ENCODE peak calls at places on chromosomes 2 and 18, in eight cellular contexts. I, Z, O, M, L, X, E and C are unnamed samples.

GRCh38 chr2:234699456-234699855 is 202.6 kb upstream of the ARL4C start:
- DNase-seq in I (no peak), Z (no peak), O (no peak), M (no peak), L (no peak), X (no peak), E (no peak), C (peak)

GRCh38 chr18:34659579-34660517 is 50.2 kb upstream of the DTNA start:
- DNase-seq in I (peak), Z (peak), O (peak), M (peak), L (peak), X (peak), E (peak), C (no peak)

GRCh38 chr2:24984912-24985311 is 13.2 kb upstream of the DNAJC27 start:
- DNase-seq in I (no peak), Z (no peak), O (peak), M (peak), L (no peak), X (no peak), E (no peak), C (no peak)

GRCh38 chr2:171069286-171069956 is 91.3 kb downstream of the TLK1 start:
- DNase-seq in I (no peak), Z (no peak), O (no peak), M (no peak), L (no peak), X (peak), E (no peak), C (no peak)

GRCh38 chr18:50340078-50340477 is 34.8 kb upstream of the SKA1 start:
- DNase-seq in I (no peak), Z (no peak), O (no peak), M (peak), L (peak), X (no peak), E (no peak), C (no peak)

GRCh38 chr2:16168506-16169264 is 228.3 kb downstream of the MYCN start:
- DNase-seq in I (no peak), Z (no peak), O (peak), M (no peak), L (no peak), X (no peak), E (no peak), C (peak)

GRCh38 chr2:66854304-66854703 is 419.4 kb downstream of the MEIS1 start:
- DNase-seq in I (no peak), Z (no peak), O (no peak), M (no peak), L (no peak), X (no peak), E (no peak), C (no peak)

GRCh38 chr2:98458207-98458606 is 13.5 kb downstream of the INPP4A start:
- DNase-seq in I (no peak), Z (no peak), O (no peak), M (no peak), L (no peak), X (peak), E (no peak), C (no peak)

GRCh38 chr2:175001546-175001945 is 3.6 kb downstream of the CHN1 start:
- DNase-seq in I (no peak), Z (no peak), O (no peak), M (no peak), L (no peak), X (no peak), E (no peak), C (no peak)

GRCh38 chr2:165804719-165805118 is 10.7 kb upstream of the GALNT3 start:
- DNase-seq in I (no peak), Z (no peak), O (no peak), M (no peak), L (no peak), X (no peak), E (no peak), C (no peak)

GRCh38 chr2:232802096-232802495 is 25.7 kb upstream of the KCNJ13 start:
- DNase-seq in I (no peak), Z (no peak), O (no peak), M (no peak), L (no peak), X (no peak), E (no peak), C (no peak)

GRCh38 chr2:175855794-175856453 is 146.1 kb downstream of the LNPK start:
- DNase-seq in I (no peak), Z (no peak), O (no peak), M (no peak), L (no peak), X (peak), E (peak), C (no peak)

GRCh38 chr2:43358688-43359201 is 132.3 kb upstream of the ZFP36L2 start:
- DNase-seq in I (no peak), Z (no peak), O (no peak), M (no peak), L (no peak), X (no peak), E (no peak), C (no peak)

GRCh38 chr2:216210711-216211131 is 101.6 kb downstream of the XRCC5 start:
- DNase-seq in I (peak), Z (no peak), O (no peak), M (no peak), L (no peak), X (no peak), E (no peak), C (no peak)

GRCh38 chr2:168935810-168936581 is 34.9 kb downstream of the G6PC2 start:
- DNase-seq in I (no peak), Z (no peak), O (no peak), M (no peak), L (no peak), X (peak), E (no peak), C (no peak)

GRCh38 chr18:67669993-67670671 is 153.6 kb upstream of the DSEL start:
- DNase-seq in I (no peak), Z (no peak), O (no peak), M (no peak), L (no peak), X (peak), E (no peak), C (no peak)

GRCh38 chr2:84904717-84905174 is 710 bp upstream of the TMSB10 start:
- DNase-seq in I (no peak), Z (peak), O (peak), M (peak), L (peak), X (peak), E (peak), C (no peak)

GRCh38 chr2:232310690-232311089 is 67.9 kb upstream of the ALPP start:
- DNase-seq in I (no peak), Z (no peak), O (no peak), M (no peak), L (no peak), X (no peak), E (no peak), C (no peak)

GRCh38 chr2:218030409-218031195 is 27.8 kb upstream of the TNS1 start:
- DNase-seq in I (no peak), Z (no peak), O (no peak), M (no peak), L (no peak), X (no peak), E (no peak), C (no peak)

GRCh38 chr18:55501594-55502345 is 86.2 kb downstream of the TCF4 start:
- DNase-seq in I (no peak), Z (no peak), O (no peak), M (no peak), L (no peak), X (no peak), E (no peak), C (no peak)

GRCh38 chr2:10530607-10531239 is 82.6 kb upstream of the ODC1 start:
- DNase-seq in I (no peak), Z (no peak), O (no peak), M (no peak), L (no peak), X (no peak), E (no peak), C (no peak)

GRCh38 chr18:26429535-26429934 is 118.8 kb downstream of the KCTD1 start:
- DNase-seq in I (no peak), Z (no peak), O (no peak), M (peak), L (no peak), X (peak), E (no peak), C (no peak)

GRCh38 chr2:3285901-3286645 is 91.5 kb downstream of the EIPR1 start:
- DNase-seq in I (no peak), Z (no peak), O (no peak), M (no peak), L (no peak), X (no peak), E (no peak), C (no peak)

GRCh38 chr2:135744761-135745314 is 3.2 kb downstream of the UBXN4 start:
- DNase-seq in I (peak), Z (no peak), O (no peak), M (no peak), L (no peak), X (peak), E (no peak), C (no peak)

GRCh38 chr18:23668731-23669130 is 6.0 kb upstream of the ANKRD29 start:
- DNase-seq in I (no peak), Z (no peak), O (no peak), M (no peak), L (no peak), X (no peak), E (no peak), C (no peak)

GRCh38 chr2:102392096-102392495 is 30.9 kb upstream of the IL18RAP start:
- DNase-seq in I (no peak), Z (no peak), O (no peak), M (no peak), L (no peak), X (no peak), E (no peak), C (no peak)
- TF ChIP-seq CTCF in I (no peak), Z (no peak), O (no peak), M (no peak), L (no peak), X (no peak), E (no peak), C (no peak)

DNA sequence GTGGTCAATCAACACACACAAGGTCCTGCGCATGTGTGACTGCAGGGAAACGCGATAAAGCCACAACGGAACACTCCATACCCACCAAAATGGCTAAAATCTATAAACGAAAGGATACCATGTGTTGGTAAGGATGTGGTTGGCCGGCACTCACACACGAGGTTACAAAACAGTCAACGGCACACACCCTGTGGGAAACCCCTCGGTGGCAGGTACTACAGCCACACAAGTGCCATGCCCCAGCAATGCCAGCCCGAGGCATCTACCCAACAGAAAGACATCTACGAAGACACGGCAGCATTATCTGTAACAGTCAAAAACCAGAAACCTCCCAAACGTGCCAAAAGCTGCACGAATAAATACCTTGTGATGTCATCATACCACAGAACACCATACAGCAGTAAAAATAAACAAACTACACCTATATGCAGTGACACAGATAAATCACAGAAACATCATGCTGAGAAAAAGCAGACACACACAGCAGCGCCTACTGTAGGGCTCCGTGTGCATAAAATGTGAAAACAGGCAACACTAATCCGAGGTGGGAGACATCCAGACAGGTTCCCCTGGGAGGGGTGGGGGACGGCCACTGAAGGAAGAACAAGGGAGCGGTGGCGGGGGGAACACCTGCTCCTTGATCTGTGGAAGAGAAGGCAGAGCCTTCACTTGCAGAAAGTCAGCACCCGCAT is 36.7 kb downstream of the HDAC4 start:
- DNase-seq in I (no peak), Z (peak), O (no peak), M (no peak), L (no peak), X (no peak), E (no peak), C (no peak)
- TF ChIP-seq CTCF in I (no peak), Z (no peak), O (no peak), M (no peak), L (no peak), X (no peak), E (no peak), C (no peak)

DNA sequence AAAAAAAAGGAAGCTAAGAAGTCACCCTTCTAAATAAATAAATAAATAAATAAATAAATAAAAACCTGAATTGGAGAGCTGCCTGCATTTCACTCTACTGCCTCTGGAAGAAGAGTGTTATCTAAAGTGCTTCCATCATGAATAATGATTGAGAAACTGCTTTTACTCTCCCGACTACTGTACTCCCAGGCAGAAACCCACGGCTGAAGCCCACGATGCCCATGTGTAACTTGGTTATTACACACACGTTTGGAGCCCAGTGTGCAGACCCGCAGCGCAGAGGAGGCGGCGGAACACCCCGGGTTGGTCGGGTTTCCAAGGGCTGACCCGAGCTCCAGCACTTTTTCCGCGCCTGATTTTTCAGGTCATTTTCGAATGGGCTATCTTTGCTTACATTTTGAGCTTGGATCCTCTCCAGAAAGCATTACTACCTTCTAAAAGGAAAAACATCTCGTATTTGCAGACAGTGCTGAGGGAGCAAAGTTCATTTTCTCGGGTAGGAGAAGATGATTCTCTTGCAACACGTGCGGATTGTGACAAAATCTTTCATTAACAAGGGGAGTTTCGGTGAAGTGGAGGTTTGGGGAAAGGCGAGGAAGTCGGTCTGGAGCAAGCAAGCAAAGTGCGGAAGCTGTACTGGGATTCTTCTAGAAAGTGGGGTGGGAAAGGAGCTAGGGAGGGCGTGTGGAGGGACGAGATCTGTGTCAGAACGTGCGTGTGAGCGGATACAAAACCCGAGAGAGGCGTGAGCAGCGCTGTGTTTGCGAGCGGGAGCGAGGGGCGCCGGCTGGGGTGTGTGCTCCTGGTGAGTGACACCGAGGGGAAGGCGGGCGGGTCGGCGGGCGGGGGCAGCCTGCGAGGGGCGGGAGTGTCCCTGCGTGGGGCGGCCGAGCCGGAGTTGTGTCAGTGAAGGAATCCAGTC is at the start of gene SPATS2L:
- DNase-seq in I (peak), Z (peak), O (peak), M (peak), L (peak), X (peak), E (peak), C (peak)
- TF ChIP-seq CTCF in I (no peak), Z (peak), O (peak), M (no peak), L (no peak), X (no peak), E (peak), C (peak)

GRCh38 chr2:112807233-112807807 is 23.0 kb upstream of the IL1A start:
- DNase-seq in I (no peak), Z (no peak), O (no peak), M (no peak), L (no peak), X (no peak), E (no peak), C (no peak)
- TF ChIP-seq CTCF in I (no peak), Z (no peak), O (peak), M (no peak), L (no peak), X (no peak), E (no peak), C (peak)

GRCh38 chr2:181892795-181893435 is 1.4 kb downstream of the ITPRID2 start:
- DNase-seq in I (no peak), Z (no peak), O (no peak), M (no peak), L (no peak), X (no peak), E (no peak), C (no peak)

GRCh38 chr2:181891258-181891965 is at the start of gene ITPRID2:
- DNase-seq in I (peak), Z (peak), O (peak), M (peak), L (peak), X (peak), E (peak), C (no peak)

GRCh38 chr2:181895788-181896187 is 4.3 kb downstream of the ITPRID2 start:
- DNase-seq in I (no peak), Z (no peak), O (no peak), M (no peak), L (no peak), X (no peak), E (no peak), C (no peak)

GRCh38 chr2:181894381-181894780 is 2.9 kb downstream of the ITPRID2 start:
- DNase-seq in I (no peak), Z (no peak), O (no peak), M (no peak), L (no peak), X (no peak), E (no peak), C (no peak)

GRCh38 chr2:181891966-181892794 is 650 bp downstream of the ITPRID2 start:
- DNase-seq in I (peak), Z (peak), O (peak), M (peak), L (peak), X (peak), E (peak), C (peak)
- TF ChIP-seq CTCF in I (no peak), Z (peak), O (peak), M (no peak), L (no peak), X (no peak), E (peak), C (peak)

GRCh38 chr2:70503896-70504295 is 49.7 kb downstream of the TGFA start:
- DNase-seq in I (no peak), Z (no peak), O (no peak), M (no peak), L (no peak), X (no peak), E (no peak), C (no peak)

GRCh38 chr2:70505613-70506391 is 47.8 kb downstream of the TGFA start:
- DNase-seq in I (no peak), Z (no peak), O (no peak), M (no peak), L (no peak), X (no peak), E (no peak), C (no peak)

GRCh38 chr2:70501728-70502127 is 51.9 kb downstream of the TGFA start:
- DNase-seq in I (no peak), Z (no peak), O (no peak), M (no peak), L (no peak), X (no peak), E (no peak), C (no peak)

GRCh38 chr2:70501215-70501614 is 52.4 kb downstream of the TGFA start:
- DNase-seq in I (no peak), Z (no peak), O (no peak), M (no peak), L (no peak), X (no peak), E (no peak), C (no peak)

GRCh38 chr2:70504750-70505149 is 48.9 kb downstream of the TGFA start:
- DNase-seq in I (no peak), Z (no peak), O (no peak), M (no peak), L (no peak), X (no peak), E (no peak), C (no peak)
- TF ChIP-seq CTCF in I (no peak), Z (no peak), O (no peak), M (no peak), L (no peak), X (no peak), E (no peak), C (no peak)

GRCh38 chr2:187485535-187485934 is 37.5 kb upstream of the CALCRL start:
- DNase-seq in I (no peak), Z (no peak), O (no peak), M (no peak), L (no peak), X (no peak), E (no peak), C (no peak)
- TF ChIP-seq CTCF in I (no peak), Z (no peak), O (no peak), M (no peak), L (no peak), X (no peak), E (no peak), C (no peak)

DNA sequence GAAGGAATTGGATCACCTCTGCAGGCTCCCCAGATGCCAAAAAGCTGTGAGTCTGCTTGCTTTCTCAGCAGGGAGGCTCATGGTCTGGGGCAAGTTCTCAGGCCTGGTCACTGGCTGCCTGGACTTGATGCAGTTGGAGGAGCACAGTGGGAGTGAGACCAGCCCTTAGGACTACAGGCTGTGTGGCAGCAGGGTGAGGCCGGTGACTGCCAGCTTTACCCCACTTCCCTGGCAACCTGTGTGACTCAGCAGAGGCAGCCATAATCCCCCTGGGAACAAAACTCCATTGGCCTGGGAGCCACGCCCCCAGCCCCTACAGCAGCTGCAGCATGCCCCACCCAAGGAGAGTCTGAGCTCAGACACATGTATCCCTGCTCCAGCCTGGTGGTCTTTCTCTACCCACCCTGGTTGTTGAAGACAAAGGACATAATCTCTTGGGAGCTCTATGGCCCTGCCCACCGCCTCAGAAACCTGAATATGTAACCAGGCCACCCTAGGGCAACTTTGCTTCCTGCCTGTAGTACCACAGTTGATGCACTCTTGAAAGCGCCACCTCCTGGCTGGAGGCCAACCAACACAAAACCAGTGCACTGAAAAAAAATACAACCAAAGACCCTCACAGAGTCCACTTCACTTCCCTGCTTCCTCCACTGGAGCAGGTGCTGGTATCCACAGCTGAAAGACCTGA is 106.8 kb upstream of the SPATS2L start:
- DNase-seq in I (no peak), Z (no peak), O (no peak), M (no peak), L (no peak), X (peak), E (no peak), C (no peak)
- TF ChIP-seq CTCF in I (no peak), Z (no peak), O (peak), M (no peak), L (no peak), X (no peak), E (no peak), C (no peak)

GRCh38 chr2:1656326-1656960 is 87.9 kb downstream of the PXDN start:
- DNase-seq in I (no peak), Z (no peak), O (no peak), M (no peak), L (no peak), X (no peak), E (no peak), C (no peak)
- TF ChIP-seq CTCF in I (no peak), Z (no peak), O (no peak), M (no peak), L (no peak), X (no peak), E (no peak), C (no peak)

GRCh38 chr2:12167525-12168317 is 421.3 kb downstream of the LPIN1 start:
- DNase-seq in I (no peak), Z (no peak), O (peak), M (peak), L (no peak), X (no peak), E (no peak), C (no peak)
- TF ChIP-seq CTCF in I (no peak), Z (peak), O (no peak), M (peak), L (no peak), X (no peak), E (no peak), C (peak)